ENCODE peak calls at places on chromosomes 12 and 14, in eight cellular contexts. One of them, this sample, is unnamed.

GRCh38 chr14:68506645-68507405 is 286.0 kb downstream of the ZFP36L1 start:
- DNase-seq in GM12878: peak
- DNase-seq in HCT116: no peak
- DNase-seq in HL-60: no peak
- DNase-seq in HepG2: no peak
- DNase-seq in K562: no peak
- DNase-seq in Panc1: no peak
- DNase-seq in SK-N-SH: no peak
- DNase-seq in this sample: no peak

GRCh38 chr12:91109148-91109564 is 2.1 kb downstream of the LUM start:
- DNase-seq in GM12878: peak
- DNase-seq in HCT116: peak
- DNase-seq in HL-60: peak
- DNase-seq in HepG2: peak
- DNase-seq in K562: peak
- DNase-seq in Panc1: peak
- DNase-seq in SK-N-SH: no peak
- DNase-seq in this sample: peak

GRCh38 chr14:68704736-68705720 is 87.8 kb downstream of the ZFP36L1 start:
- DNase-seq in GM12878: no peak
- DNase-seq in HCT116: no peak
- DNase-seq in HL-60: no peak
- DNase-seq in HepG2: no peak
- DNase-seq in K562: no peak
- DNase-seq in Panc1: no peak
- DNase-seq in SK-N-SH: no peak
- DNase-seq in this sample: no peak

GRCh38 chr12:84764006-84764405 is 148.6 kb downstream of the SLC6A15 start:
- DNase-seq in GM12878: no peak
- DNase-seq in HCT116: no peak
- DNase-seq in HL-60: no peak
- DNase-seq in HepG2: no peak
- DNase-seq in K562: no peak
- DNase-seq in Panc1: no peak
- DNase-seq in SK-N-SH: no peak
- DNase-seq in this sample: no peak

GRCh38 chr12:29216266-29216665 is 67.2 kb downstream of the FAR2 start:
- DNase-seq in GM12878: no peak
- DNase-seq in HCT116: no peak
- DNase-seq in HL-60: no peak
- DNase-seq in HepG2: no peak
- DNase-seq in K562: no peak
- DNase-seq in Panc1: no peak
- DNase-seq in SK-N-SH: peak
- DNase-seq in this sample: no peak

GRCh38 chr14:105465209-105466031 is 9.2 kb upstream of the CRIP2 start:
- DNase-seq in GM12878: no peak
- DNase-seq in HCT116: no peak
- DNase-seq in HL-60: no peak
- DNase-seq in HepG2: no peak
- DNase-seq in K562: no peak
- DNase-seq in Panc1: no peak
- DNase-seq in SK-N-SH: no peak
- DNase-seq in this sample: no peak

GRCh38 chr12:46269429-46270241 is 792 bp upstream of the SLC38A1 start:
- DNase-seq in GM12878: no peak
- DNase-seq in HCT116: no peak
- DNase-seq in HL-60: no peak
- DNase-seq in HepG2: no peak
- DNase-seq in K562: no peak
- DNase-seq in Panc1: no peak
- DNase-seq in SK-N-SH: no peak
- DNase-seq in this sample: peak

GRCh38 chr14:96225745-96226151 is 21.1 kb downstream of the BDKRB2 start:
- DNase-seq in GM12878: no peak
- DNase-seq in HCT116: no peak
- DNase-seq in HL-60: no peak
- DNase-seq in HepG2: peak
- DNase-seq in K562: no peak
- DNase-seq in Panc1: no peak
- DNase-seq in SK-N-SH: peak
- DNase-seq in this sample: peak

GRCh38 chr12:31029916-31030562 is 43.6 kb upstream of the DDX11 start:
- DNase-seq in GM12878: no peak
- DNase-seq in HCT116: no peak
- DNase-seq in HL-60: no peak
- DNase-seq in HepG2: no peak
- DNase-seq in K562: no peak
- DNase-seq in Panc1: no peak
- DNase-seq in SK-N-SH: no peak
- DNase-seq in this sample: no peak

GRCh38 chr12:72256725-72257124 is 15.4 kb upstream of the TRHDE start:
- DNase-seq in GM12878: no peak
- DNase-seq in HCT116: no peak
- DNase-seq in HL-60: no peak
- DNase-seq in HepG2: no peak
- DNase-seq in K562: no peak
- DNase-seq in Panc1: no peak
- DNase-seq in SK-N-SH: no peak
- DNase-seq in this sample: no peak

GRCh38 chr12:79644274-79645234 is 46.2 kb downstream of the PAWR start:
- DNase-seq in GM12878: no peak
- DNase-seq in HCT116: no peak
- DNase-seq in HL-60: no peak
- DNase-seq in HepG2: peak
- DNase-seq in K562: no peak
- DNase-seq in Panc1: no peak
- DNase-seq in SK-N-SH: no peak
- DNase-seq in this sample: no peak

GRCh38 chr14:23411563-23412525 is 3.8 kb upstream of the MYH6 start:
- DNase-seq in GM12878: no peak
- DNase-seq in HCT116: no peak
- DNase-seq in HL-60: no peak
- DNase-seq in HepG2: no peak
- DNase-seq in K562: no peak
- DNase-seq in Panc1: no peak
- DNase-seq in SK-N-SH: no peak
- DNase-seq in this sample: no peak

GRCh38 chr12:117006333-117006732 is 92.9 kb downstream of the TESC start:
- DNase-seq in GM12878: no peak
- DNase-seq in HCT116: no peak
- DNase-seq in HL-60: no peak
- DNase-seq in HepG2: no peak
- DNase-seq in K562: no peak
- DNase-seq in Panc1: no peak
- DNase-seq in SK-N-SH: no peak
- DNase-seq in this sample: no peak

GRCh38 chr14:103517626-103518415 is 4.8 kb downstream of the CKB start:
- DNase-seq in GM12878: no peak
- DNase-seq in HCT116: no peak
- DNase-seq in HL-60: no peak
- DNase-seq in HepG2: no peak
- DNase-seq in K562: no peak
- DNase-seq in Panc1: no peak
- DNase-seq in SK-N-SH: peak
- DNase-seq in this sample: peak

GRCh38 chr14:94015223-94015622 is 10.9 kb upstream of the OTUB2 start:
- DNase-seq in GM12878: no peak
- DNase-seq in HCT116: no peak
- DNase-seq in HL-60: no peak
- DNase-seq in HepG2: no peak
- DNase-seq in K562: no peak
- DNase-seq in Panc1: no peak
- DNase-seq in SK-N-SH: no peak
- DNase-seq in this sample: no peak

GRCh38 chr14:94014375-94014774 is 11.8 kb upstream of the OTUB2 start:
- DNase-seq in GM12878: no peak
- DNase-seq in HCT116: no peak
- DNase-seq in HL-60: no peak
- DNase-seq in HepG2: no peak
- DNase-seq in K562: no peak
- DNase-seq in Panc1: no peak
- DNase-seq in SK-N-SH: no peak
- DNase-seq in this sample: no peak

GRCh38 chr14:94010625-94011024 is 13.5 kb downstream of the CCDC197 start:
- DNase-seq in GM12878: no peak
- DNase-seq in HCT116: no peak
- DNase-seq in HL-60: no peak
- DNase-seq in HepG2: no peak
- DNase-seq in K562: no peak
- DNase-seq in Panc1: no peak
- DNase-seq in SK-N-SH: no peak
- DNase-seq in this sample: no peak

GRCh38 chr14:94009767-94010166 is 12.7 kb downstream of the CCDC197 start:
- DNase-seq in GM12878: peak
- DNase-seq in HCT116: no peak
- DNase-seq in HL-60: no peak
- DNase-seq in HepG2: no peak
- DNase-seq in K562: no peak
- DNase-seq in Panc1: no peak
- DNase-seq in SK-N-SH: no peak
- DNase-seq in this sample: no peak

DNA sequence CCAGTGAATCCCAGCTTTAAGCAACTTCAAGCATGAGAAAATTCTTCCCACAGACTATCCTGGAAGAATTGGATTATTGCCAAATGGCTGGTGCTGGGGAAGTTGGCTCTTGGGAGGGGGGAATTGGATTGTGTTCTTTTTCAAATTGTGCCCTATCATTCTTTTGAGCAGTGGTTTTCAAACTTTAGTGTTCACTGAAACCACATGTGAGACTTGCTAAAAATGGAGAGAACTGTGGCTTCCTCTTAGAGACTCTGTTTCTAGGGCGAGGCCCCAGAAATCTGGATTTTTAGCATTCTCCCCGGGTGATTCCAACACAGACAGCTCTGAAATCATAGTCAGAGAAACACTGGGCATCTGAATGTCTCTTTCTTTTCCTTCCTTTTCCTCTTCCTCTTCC is 14.3 kb upstream of the OTUB2 start:
- DNase-seq in GM12878: no peak
- DNase-seq in HCT116: no peak
- DNase-seq in HL-60: no peak
- DNase-seq in HepG2: no peak
- DNase-seq in K562: no peak
- DNase-seq in Panc1: no peak
- DNase-seq in SK-N-SH: no peak
- DNase-seq in this sample: no peak
- TF ChIP-seq POLR2AphosphoS5 in GM12878: no peak
- TF ChIP-seq POLR2AphosphoS5 in HCT116: no peak
- TF ChIP-seq POLR2AphosphoS5 in HL-60: no peak
- TF ChIP-seq POLR2AphosphoS5 in HepG2: no peak
- TF ChIP-seq POLR2AphosphoS5 in K562: no peak
- TF ChIP-seq POLR2AphosphoS5 in Panc1: no peak
- TF ChIP-seq POLR2AphosphoS5 in SK-N-SH: no peak
- TF ChIP-seq POLR2AphosphoS5 in this sample: no peak

DNA sequence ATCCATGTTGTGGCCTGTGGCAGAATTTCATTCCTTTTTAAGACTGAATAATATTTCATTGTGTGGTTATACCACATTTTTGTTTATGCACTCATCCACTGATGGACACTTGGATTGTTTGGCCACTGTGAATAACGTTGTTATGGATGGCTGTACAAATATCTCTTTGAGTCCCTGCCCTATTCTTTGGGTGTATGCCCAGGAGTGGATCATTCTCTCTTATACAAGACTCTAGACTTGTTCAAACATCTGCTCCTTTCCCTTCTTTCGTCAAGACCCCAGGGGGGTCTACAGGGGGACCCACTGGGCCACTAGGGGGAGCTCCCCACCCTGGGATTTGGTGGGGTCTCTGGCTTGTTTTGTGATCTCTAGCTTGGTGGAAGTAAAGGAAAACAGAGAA is 77.4 kb downstream of the FBXL14 start:
- DNase-seq in GM12878: no peak
- DNase-seq in HCT116: no peak
- DNase-seq in HL-60: no peak
- DNase-seq in HepG2: peak
- DNase-seq in K562: no peak
- DNase-seq in Panc1: no peak
- DNase-seq in SK-N-SH: peak
- DNase-seq in this sample: peak
- TF ChIP-seq REST in GM12878: no peak
- TF ChIP-seq REST in HCT116: no peak
- TF ChIP-seq REST in HL-60: no peak
- TF ChIP-seq REST in HepG2: no peak
- TF ChIP-seq REST in K562: no peak
- TF ChIP-seq REST in Panc1: no peak
- TF ChIP-seq REST in SK-N-SH: no peak
- TF ChIP-seq REST in this sample: no peak

GRCh38 chr12:55729592-55730446 is 1.0 kb upstream of the CD63 start:
- DNase-seq in GM12878: no peak
- DNase-seq in HCT116: peak
- DNase-seq in HL-60: peak
- DNase-seq in HepG2: peak
- DNase-seq in K562: peak
- DNase-seq in Panc1: peak
- DNase-seq in SK-N-SH: peak
- DNase-seq in this sample: peak

GRCh38 chr12:55726911-55727310 is 1.9 kb downstream of the CD63 start:
- DNase-seq in GM12878: no peak
- DNase-seq in HCT116: no peak
- DNase-seq in HL-60: no peak
- DNase-seq in HepG2: no peak
- DNase-seq in K562: no peak
- DNase-seq in Panc1: no peak
- DNase-seq in SK-N-SH: no peak
- DNase-seq in this sample: no peak

GRCh38 chr12:55728932-55729591 is at the start of gene CD63:
- DNase-seq in GM12878: no peak
- DNase-seq in HCT116: no peak
- DNase-seq in HL-60: peak
- DNase-seq in HepG2: peak
- DNase-seq in K562: peak
- DNase-seq in Panc1: no peak
- DNase-seq in SK-N-SH: peak
- DNase-seq in this sample: peak

GRCh38 chr12:55728185-55728931 is 451 bp downstream of the CD63 start:
- DNase-seq in GM12878: no peak
- DNase-seq in HCT116: no peak
- DNase-seq in HL-60: no peak
- DNase-seq in HepG2: no peak
- DNase-seq in K562: peak
- DNase-seq in Panc1: no peak
- DNase-seq in SK-N-SH: peak
- DNase-seq in this sample: peak

GRCh38 chr12:55727643-55728184 is 1.1 kb downstream of the CD63 start:
- DNase-seq in GM12878: no peak
- DNase-seq in HCT116: no peak
- DNase-seq in HL-60: no peak
- DNase-seq in HepG2: no peak
- DNase-seq in K562: peak
- DNase-seq in Panc1: no peak
- DNase-seq in SK-N-SH: peak
- DNase-seq in this sample: peak
- TF ChIP-seq POLR2AphosphoS5 in GM12878: no peak
- TF ChIP-seq POLR2AphosphoS5 in HCT116: no peak
- TF ChIP-seq POLR2AphosphoS5 in HL-60: no peak
- TF ChIP-seq POLR2AphosphoS5 in HepG2: no peak
- TF ChIP-seq POLR2AphosphoS5 in K562: no peak
- TF ChIP-seq POLR2AphosphoS5 in Panc1: no peak
- TF ChIP-seq POLR2AphosphoS5 in SK-N-SH: no peak
- TF ChIP-seq POLR2AphosphoS5 in this sample: no peak

GRCh38 chr12:20367731-20368652 is at the start of gene PDE3A:
- DNase-seq in GM12878: no peak
- DNase-seq in HCT116: peak
- DNase-seq in HL-60: peak
- DNase-seq in HepG2: no peak
- DNase-seq in K562: no peak
- DNase-seq in Panc1: no peak
- DNase-seq in SK-N-SH: peak
- DNase-seq in this sample: peak
- TF ChIP-seq REST in GM12878: no peak
- TF ChIP-seq REST in HCT116: no peak
- TF ChIP-seq REST in HL-60: no peak
- TF ChIP-seq REST in HepG2: no peak
- TF ChIP-seq REST in K562: no peak
- TF ChIP-seq REST in Panc1: no peak
- TF ChIP-seq REST in SK-N-SH: no peak
- TF ChIP-seq REST in this sample: no peak

This sample was measured in GM23338.